ENCODE peak calls at places on chromosomes 16 and 17, in ten cellular contexts. One of them, this sample, is unnamed.

GRCh38 chr17:61757168-61757567 is 106.2 kb downstream of the BRIP1 start:
- DNase-seq in glutamatergic neuron: no peak
- DNase-seq in endothelial cell: no peak
- DNase-seq in CD8-positive, alpha-beta T cell: no peak
- DNase-seq in mucosa of descending colon: no peak
- DNase-seq in A549: no peak
- DNase-seq in tibial artery: no peak
- DNase-seq in OCI-LY7: peak
- DNase-seq in AG10803: no peak
- DNase-seq in AG04450: no peak
- DNase-seq in this sample: no peak

GRCh38 chr16:86882586-86883280 is 304.4 kb downstream of the FOXL1 start:
- DNase-seq in glutamatergic neuron: no peak
- DNase-seq in endothelial cell: no peak
- DNase-seq in CD8-positive, alpha-beta T cell: no peak
- DNase-seq in mucosa of descending colon: no peak
- DNase-seq in A549: no peak
- DNase-seq in tibial artery: peak
- DNase-seq in OCI-LY7: no peak
- DNase-seq in AG10803: peak
- DNase-seq in AG04450: peak
- DNase-seq in this sample: peak

GRCh38 chr17:38967290-38967738 is at the start of gene FBXO47:
- DNase-seq in glutamatergic neuron: peak
- DNase-seq in endothelial cell: peak
- DNase-seq in CD8-positive, alpha-beta T cell: peak
- DNase-seq in mucosa of descending colon: peak
- DNase-seq in A549: peak
- DNase-seq in tibial artery: peak
- DNase-seq in OCI-LY7: peak
- DNase-seq in AG10803: peak
- DNase-seq in AG04450: peak
- DNase-seq in this sample: peak

GRCh38 chr16:86772671-86773338 is 194.5 kb downstream of the FOXL1 start:
- DNase-seq in glutamatergic neuron: no peak
- DNase-seq in endothelial cell: no peak
- DNase-seq in CD8-positive, alpha-beta T cell: no peak
- DNase-seq in mucosa of descending colon: no peak
- DNase-seq in A549: no peak
- DNase-seq in tibial artery: peak
- DNase-seq in OCI-LY7: no peak
- DNase-seq in AG10803: peak
- DNase-seq in AG04450: peak
- DNase-seq in this sample: peak

GRCh38 chr17:78269893-78270490 is 38.6 kb downstream of the TMEM235 start:
- DNase-seq in glutamatergic neuron: no peak
- DNase-seq in endothelial cell: no peak
- DNase-seq in CD8-positive, alpha-beta T cell: no peak
- DNase-seq in mucosa of descending colon: no peak
- DNase-seq in A549: no peak
- DNase-seq in tibial artery: no peak
- DNase-seq in OCI-LY7: no peak
- DNase-seq in AG10803: no peak
- DNase-seq in AG04450: no peak
- DNase-seq in this sample: no peak

GRCh38 chr16:67936124-67936875 is at the start of gene PSMB10:
- DNase-seq in glutamatergic neuron: peak
- DNase-seq in endothelial cell: peak
- DNase-seq in CD8-positive, alpha-beta T cell: peak
- DNase-seq in mucosa of descending colon: peak
- DNase-seq in A549: peak
- DNase-seq in tibial artery: no peak
- DNase-seq in OCI-LY7: peak
- DNase-seq in AG10803: peak
- DNase-seq in AG04450: no peak
- DNase-seq in this sample: peak

GRCh38 chr17:55735784-55736405 is 13.2 kb upstream of the TMEM100 start:
- DNase-seq in glutamatergic neuron: no peak
- DNase-seq in endothelial cell: peak
- DNase-seq in CD8-positive, alpha-beta T cell: no peak
- DNase-seq in mucosa of descending colon: peak
- DNase-seq in A549: peak
- DNase-seq in tibial artery: no peak
- DNase-seq in OCI-LY7: peak
- DNase-seq in AG10803: peak
- DNase-seq in AG04450: no peak
- DNase-seq in this sample: peak

GRCh38 chr17:66255112-66255511 is 25.9 kb upstream of the APOH start:
- DNase-seq in glutamatergic neuron: no peak
- DNase-seq in endothelial cell: peak
- DNase-seq in CD8-positive, alpha-beta T cell: peak
- DNase-seq in mucosa of descending colon: peak
- DNase-seq in A549: no peak
- DNase-seq in tibial artery: no peak
- DNase-seq in OCI-LY7: peak
- DNase-seq in AG10803: peak
- DNase-seq in AG04450: peak
- DNase-seq in this sample: peak

GRCh38 chr16:3174618-3175148 is 13.3 kb upstream of the OR1F1 start:
- DNase-seq in glutamatergic neuron: no peak
- DNase-seq in endothelial cell: no peak
- DNase-seq in CD8-positive, alpha-beta T cell: no peak
- DNase-seq in mucosa of descending colon: no peak
- DNase-seq in A549: no peak
- DNase-seq in tibial artery: no peak
- DNase-seq in OCI-LY7: no peak
- DNase-seq in AG10803: no peak
- DNase-seq in AG04450: no peak
- DNase-seq in this sample: no peak
- TF ChIP-seq CTCF in glutamatergic neuron: no peak
- TF ChIP-seq CTCF in endothelial cell: no peak
- TF ChIP-seq CTCF in CD8-positive, alpha-beta T cell: no peak
- TF ChIP-seq CTCF in mucosa of descending colon: no peak
- TF ChIP-seq CTCF in A549: no peak
- TF ChIP-seq CTCF in tibial artery: no peak
- TF ChIP-seq CTCF in OCI-LY7: no peak
- TF ChIP-seq CTCF in AG10803: no peak
- TF ChIP-seq CTCF in AG04450: no peak
- TF ChIP-seq CTCF in this sample: no peak

GRCh38 chr17:43211480-43212402 is at the start of gene TMEM106A:
- DNase-seq in glutamatergic neuron: peak
- DNase-seq in endothelial cell: peak
- DNase-seq in CD8-positive, alpha-beta T cell: peak
- DNase-seq in mucosa of descending colon: peak
- DNase-seq in A549: peak
- DNase-seq in tibial artery: peak
- DNase-seq in OCI-LY7: peak
- DNase-seq in AG10803: peak
- DNase-seq in AG04450: peak
- DNase-seq in this sample: peak

GRCh38 chr17:43211123-43211479 is 574 bp upstream of the TMEM106A start:
- DNase-seq in glutamatergic neuron: no peak
- DNase-seq in endothelial cell: no peak
- DNase-seq in CD8-positive, alpha-beta T cell: no peak
- DNase-seq in mucosa of descending colon: no peak
- DNase-seq in A549: no peak
- DNase-seq in tibial artery: no peak
- DNase-seq in OCI-LY7: no peak
- DNase-seq in AG10803: no peak
- DNase-seq in AG04450: no peak
- DNase-seq in this sample: peak

GRCh38 chr17:43210576-43210975 is 1.1 kb upstream of the TMEM106A start:
- DNase-seq in glutamatergic neuron: no peak
- DNase-seq in endothelial cell: no peak
- DNase-seq in CD8-positive, alpha-beta T cell: no peak
- DNase-seq in mucosa of descending colon: no peak
- DNase-seq in A549: no peak
- DNase-seq in tibial artery: no peak
- DNase-seq in OCI-LY7: no peak
- DNase-seq in AG10803: no peak
- DNase-seq in AG04450: no peak
- DNase-seq in this sample: no peak

GRCh38 chr17:43213545-43213944 is 1.9 kb downstream of the TMEM106A start:
- DNase-seq in glutamatergic neuron: no peak
- DNase-seq in endothelial cell: no peak
- DNase-seq in CD8-positive, alpha-beta T cell: no peak
- DNase-seq in mucosa of descending colon: peak
- DNase-seq in A549: no peak
- DNase-seq in tibial artery: no peak
- DNase-seq in OCI-LY7: no peak
- DNase-seq in AG10803: no peak
- DNase-seq in AG04450: no peak
- DNase-seq in this sample: no peak

DNA sequence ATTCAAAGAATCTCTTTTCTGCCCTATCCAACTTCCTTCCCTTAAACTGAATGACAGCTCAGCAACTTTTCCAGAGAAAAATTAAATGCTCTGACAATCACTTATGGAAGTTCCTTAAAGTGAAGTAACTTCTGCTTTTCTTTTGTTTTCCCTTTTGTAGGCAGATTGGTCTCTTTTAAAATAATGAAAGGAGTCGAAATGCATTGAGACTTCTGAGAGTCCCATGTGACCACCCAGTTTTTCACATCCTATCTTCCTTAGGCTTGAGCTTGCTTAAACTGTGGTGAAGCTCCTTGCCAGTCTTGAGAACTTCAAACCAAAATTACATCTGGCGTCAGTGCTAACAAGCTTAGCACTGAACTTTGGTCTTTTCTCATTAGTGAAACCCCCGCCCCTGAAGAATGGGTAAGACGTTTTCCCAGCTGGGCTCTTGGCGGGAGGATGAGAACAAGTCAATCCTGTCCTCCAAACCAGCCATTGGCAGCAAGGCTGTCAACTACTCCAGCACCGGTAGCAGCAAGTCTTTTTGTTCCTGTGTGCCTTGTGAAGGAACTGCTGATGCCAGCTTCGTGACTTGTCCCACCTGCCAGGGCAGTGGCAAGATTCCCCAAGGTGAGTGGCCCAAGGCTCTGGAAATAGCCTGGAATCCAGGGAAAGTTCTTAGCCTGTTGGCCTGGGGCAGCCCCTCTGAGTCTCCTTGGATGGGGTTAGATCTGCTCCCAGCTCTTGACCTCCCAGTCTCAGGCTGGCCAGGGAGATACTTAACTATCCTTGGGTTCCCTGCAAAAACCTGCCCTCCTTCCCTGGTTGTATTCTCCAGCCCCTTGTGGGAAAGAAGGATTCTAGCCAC is 1.2 kb downstream of the TMEM106A start:
- DNase-seq in glutamatergic neuron: no peak
- DNase-seq in endothelial cell: no peak
- DNase-seq in CD8-positive, alpha-beta T cell: no peak
- DNase-seq in mucosa of descending colon: no peak
- DNase-seq in A549: no peak
- DNase-seq in tibial artery: no peak
- DNase-seq in OCI-LY7: peak
- DNase-seq in AG10803: peak
- DNase-seq in AG04450: no peak
- DNase-seq in this sample: peak
- TF ChIP-seq CTCF in glutamatergic neuron: no peak
- TF ChIP-seq CTCF in endothelial cell: no peak
- TF ChIP-seq CTCF in CD8-positive, alpha-beta T cell: no peak
- TF ChIP-seq CTCF in mucosa of descending colon: no peak
- TF ChIP-seq CTCF in A549: no peak
- TF ChIP-seq CTCF in tibial artery: no peak
- TF ChIP-seq CTCF in OCI-LY7: no peak
- TF ChIP-seq CTCF in AG10803: no peak
- TF ChIP-seq CTCF in AG04450: no peak
- TF ChIP-seq CTCF in this sample: no peak

DNA sequence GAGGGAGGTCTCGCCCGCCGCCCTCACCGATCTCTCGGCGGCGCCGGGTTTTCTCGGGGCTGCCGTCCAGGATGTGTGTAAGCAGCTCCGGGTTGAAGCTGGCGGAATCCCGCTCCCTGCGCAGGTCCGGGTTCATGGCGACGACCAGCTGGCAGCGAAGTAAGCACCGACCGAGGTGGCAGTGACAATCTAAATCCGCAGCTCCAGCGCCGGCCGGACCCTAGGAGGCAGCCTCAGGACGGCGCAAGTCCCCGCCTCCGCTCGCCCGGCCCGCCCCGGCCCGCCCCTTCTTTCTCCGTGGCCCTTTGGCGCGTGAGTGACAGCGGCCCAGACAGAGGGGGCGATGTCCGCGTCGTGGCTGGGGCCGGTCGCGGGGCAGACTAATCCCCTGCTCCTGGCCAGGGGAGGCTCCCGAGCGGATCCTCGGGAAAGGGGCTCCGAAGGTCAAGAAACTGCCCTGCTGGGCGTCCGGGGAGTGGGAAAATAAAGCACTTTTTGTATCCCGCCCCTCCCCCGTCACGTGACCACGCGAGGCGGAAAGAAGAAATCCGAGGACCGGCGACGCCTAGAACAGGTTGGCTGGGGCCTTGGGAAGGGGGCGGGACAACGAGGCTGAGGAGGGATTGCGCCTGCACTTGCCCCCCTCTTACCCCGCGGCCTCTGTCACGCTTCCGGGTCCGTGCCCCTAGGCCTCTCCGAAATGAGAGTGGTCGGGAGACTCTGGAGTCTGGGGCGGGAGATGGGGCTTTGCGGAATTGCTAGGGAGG is at the start of the genes ACOX1 and TEN1:
- DNase-seq in glutamatergic neuron: peak
- DNase-seq in endothelial cell: peak
- DNase-seq in CD8-positive, alpha-beta T cell: peak
- DNase-seq in mucosa of descending colon: peak
- DNase-seq in A549: peak
- DNase-seq in tibial artery: peak
- DNase-seq in OCI-LY7: peak
- DNase-seq in AG10803: peak
- DNase-seq in AG04450: peak
- DNase-seq in this sample: peak
- TF ChIP-seq CTCF in glutamatergic neuron: peak
- TF ChIP-seq CTCF in endothelial cell: peak
- TF ChIP-seq CTCF in CD8-positive, alpha-beta T cell: no peak
- TF ChIP-seq CTCF in mucosa of descending colon: no peak
- TF ChIP-seq CTCF in A549: peak
- TF ChIP-seq CTCF in tibial artery: peak
- TF ChIP-seq CTCF in OCI-LY7: peak
- TF ChIP-seq CTCF in AG10803: peak
- TF ChIP-seq CTCF in AG04450: no peak
- TF ChIP-seq CTCF in this sample: peak

GRCh38 chr16:1277016-1277944 is 21.4 kb downstream of the TPSD1 start:
- DNase-seq in glutamatergic neuron: no peak
- DNase-seq in endothelial cell: no peak
- DNase-seq in CD8-positive, alpha-beta T cell: no peak
- DNase-seq in mucosa of descending colon: no peak
- DNase-seq in A549: no peak
- DNase-seq in tibial artery: no peak
- DNase-seq in OCI-LY7: no peak
- DNase-seq in AG10803: no peak
- DNase-seq in AG04450: no peak
- DNase-seq in this sample: no peak

GRCh38 chr16:1279081-1279944 is 23.4 kb downstream of the TPSD1 start:
- DNase-seq in glutamatergic neuron: no peak
- DNase-seq in endothelial cell: no peak
- DNase-seq in CD8-positive, alpha-beta T cell: no peak
- DNase-seq in mucosa of descending colon: no peak
- DNase-seq in A549: no peak
- DNase-seq in tibial artery: no peak
- DNase-seq in OCI-LY7: no peak
- DNase-seq in AG10803: no peak
- DNase-seq in AG04450: no peak
- DNase-seq in this sample: no peak

GRCh38 chr16:1277945-1278282 is 22.0 kb downstream of the TPSD1 start:
- DNase-seq in glutamatergic neuron: no peak
- DNase-seq in endothelial cell: no peak
- DNase-seq in CD8-positive, alpha-beta T cell: no peak
- DNase-seq in mucosa of descending colon: no peak
- DNase-seq in A549: no peak
- DNase-seq in tibial artery: no peak
- DNase-seq in OCI-LY7: no peak
- DNase-seq in AG10803: no peak
- DNase-seq in AG04450: no peak
- DNase-seq in this sample: no peak

GRCh38 chr16:1279945-1280589 is 24.2 kb downstream of the TPSD1 start:
- DNase-seq in glutamatergic neuron: no peak
- DNase-seq in endothelial cell: no peak
- DNase-seq in CD8-positive, alpha-beta T cell: no peak
- DNase-seq in mucosa of descending colon: no peak
- DNase-seq in A549: no peak
- DNase-seq in tibial artery: no peak
- DNase-seq in OCI-LY7: no peak
- DNase-seq in AG10803: no peak
- DNase-seq in AG04450: no peak
- DNase-seq in this sample: no peak

GRCh38 chr16:1278456-1278855 is 22.6 kb downstream of the TPSD1 start:
- DNase-seq in glutamatergic neuron: peak
- DNase-seq in endothelial cell: no peak
- DNase-seq in CD8-positive, alpha-beta T cell: no peak
- DNase-seq in mucosa of descending colon: no peak
- DNase-seq in A549: no peak
- DNase-seq in tibial artery: no peak
- DNase-seq in OCI-LY7: no peak
- DNase-seq in AG10803: no peak
- DNase-seq in AG04450: no peak
- DNase-seq in this sample: no peak
- TF ChIP-seq CTCF in glutamatergic neuron: no peak
- TF ChIP-seq CTCF in endothelial cell: no peak
- TF ChIP-seq CTCF in CD8-positive, alpha-beta T cell: no peak
- TF ChIP-seq CTCF in mucosa of descending colon: no peak
- TF ChIP-seq CTCF in A549: no peak
- TF ChIP-seq CTCF in tibial artery: no peak
- TF ChIP-seq CTCF in OCI-LY7: no peak
- TF ChIP-seq CTCF in AG10803: no peak
- TF ChIP-seq CTCF in AG04450: no peak
- TF ChIP-seq CTCF in this sample: no peak

This sample was measured in fibroblast of the aortic adventitia.